ENCODE peak calls at places on chromosome 6, in six cellular contexts. W, G, S, I, K and J are unnamed samples.

GRCh38 chr6:52697903-52698302 is 27.0 kb downstream of the TMEM14A start:
- DNase-seq in W (no peak), G (no peak), S (peak), I (peak), K (no peak), J (no peak)

GRCh38 chr6:119526609-119527605 is 177.3 kb upstream of the MAN1A1 start:
- DNase-seq in W (no peak), G (no peak), S (no peak), I (peak), K (no peak), J (no peak)

GRCh38 chr6:156651438-156651837 is 125.7 kb upstream of the ARID1B start:
- DNase-seq in W (no peak), G (no peak), S (peak), I (no peak), K (no peak), J (no peak)

GRCh38 chr6:7803219-7803618 is 77.3 kb downstream of the BMP6 start:
- DNase-seq in W (no peak), G (no peak), S (no peak), I (no peak), K (no peak), J (no peak)

GRCh38 chr6:34145161-34146020 is 496 bp downstream of the GRM4 start:
- DNase-seq in W (no peak), G (peak), S (no peak), I (peak), K (no peak), J (peak)

GRCh38 chr6:54037277-54037779 is 73.9 kb upstream of the MLIP start:
- DNase-seq in W (no peak), G (no peak), S (no peak), I (no peak), K (no peak), J (no peak)

GRCh38 chr6:34146801-34147592 is 1.1 kb upstream of the GRM4 start:
- DNase-seq in W (no peak), G (peak), S (no peak), I (no peak), K (no peak), J (no peak)

GRCh38 chr6:152552616-152553209 is 84.4 kb downstream of the SYNE1 start:
- DNase-seq in W (peak), G (no peak), S (peak), I (peak), K (no peak), J (peak)

GRCh38 chr6:21836292-21836691 is 242.7 kb downstream of the SOX4 start:
- DNase-seq in W (no peak), G (no peak), S (no peak), I (no peak), K (no peak), J (no peak)

GRCh38 chr6:119037941-119038623 is 40.4 kb downstream of the FAM184A start:
- DNase-seq in W (no peak), G (no peak), S (no peak), I (peak), K (no peak), J (no peak)

GRCh38 chr6:4616311-4616710 is 159.9 kb upstream of the CDYL start:
- DNase-seq in W (no peak), G (no peak), S (no peak), I (no peak), K (no peak), J (no peak)

GRCh38 chr6:4351857-4352669 is 216.7 kb upstream of the ECI2 start:
- DNase-seq in W (peak), G (peak), S (peak), I (peak), K (no peak), J (no peak)

GRCh38 chr6:7086488-7086887 is 21.3 kb upstream of the RREB1 start:
- DNase-seq in W (peak), G (no peak), S (peak), I (no peak), K (no peak), J (no peak)